ENCODE peak calls at places on chromosomes 16 and 17, in four cellular contexts. One of them, this sample, is unnamed.

GRCh38 chr16:17850626-17851265 is 380.0 kb upstream of the XYLT1 start:
- DNase-seq in RKO: no peak
- DNase-seq in stromal cell of bone marrow: no peak
- DNase-seq in activated B cell treated with CpG ODN at 0.5 μM for 24 hours: no peak
- DNase-seq in this sample: no peak

GRCh38 chr17:1203111-1203966 is 23.6 kb upstream of the ABR start:
- DNase-seq in stromal cell of bone marrow: peak; percentile 25
- DNase-seq in activated B cell treated with CpG ODN at 0.5 μM for 24 hours: peak; percentile 44
- DNase-seq in RKO: peak; percentile 79
- DNase-seq in this sample: no peak

GRCh38 chr17:70040336-70040735 is 34.7 kb upstream of the KCNJ16 start:
- DNase-seq in stromal cell of bone marrow: peak; percentile 79
- DNase-seq in activated B cell treated with CpG ODN at 0.5 μM for 24 hours: no peak
- DNase-seq in RKO: peak; percentile 44
- DNase-seq in this sample: peak; percentile 22

GRCh38 chr17:50133028-50133768 is 3.2 kb upstream of the SAMD14 start:
- DNase-seq in activated B cell treated with CpG ODN at 0.5 μM for 24 hours: no peak
- DNase-seq in stromal cell of bone marrow: no peak
- DNase-seq in RKO: no peak
- DNase-seq in this sample: no peak

GRCh38 chr17:60573139-60573975 is 26.6 kb upstream of the PPM1D start:
- DNase-seq in stromal cell of bone marrow: no peak
- DNase-seq in activated B cell treated with CpG ODN at 0.5 μM for 24 hours: no peak
- DNase-seq in RKO: no peak
- DNase-seq in this sample: peak; percentile 38

GRCh38 chr16:49675417-49675816 is 180.5 kb downstream of the ZNF423 start:
- DNase-seq in stromal cell of bone marrow: no peak
- DNase-seq in activated B cell treated with CpG ODN at 0.5 μM for 24 hours: no peak
- DNase-seq in RKO: no peak
- DNase-seq in this sample: no peak

GRCh38 chr16:89261691-89262563 is 44.4 kb downstream of the ZNF778 start:
- DNase-seq in RKO: no peak
- DNase-seq in stromal cell of bone marrow: peak; percentile 13
- DNase-seq in activated B cell treated with CpG ODN at 0.5 μM for 24 hours: no peak
- DNase-seq in this sample: no peak

GRCh38 chr16:54930034-54930938 is at the start of gene IRX5:
- DNase-seq in stromal cell of bone marrow: peak; percentile 96
- DNase-seq in activated B cell treated with CpG ODN at 0.5 μM for 24 hours: peak; percentile 25
- DNase-seq in RKO: peak; percentile 89
- DNase-seq in this sample: peak; percentile 78

GRCh38 chr17:4583206-4583605 is 1.1 kb upstream of the SMTNL2 start:
- DNase-seq in stromal cell of bone marrow: no peak
- DNase-seq in RKO: no peak
- DNase-seq in activated B cell treated with CpG ODN at 0.5 μM for 24 hours: no peak
- DNase-seq in this sample: no peak

GRCh38 chr16:29147710-29148425 is 163.0 kb downstream of the LAT start:
- DNase-seq in activated B cell treated with CpG ODN at 0.5 μM for 24 hours: no peak
- DNase-seq in stromal cell of bone marrow: no peak
- DNase-seq in RKO: no peak
- DNase-seq in this sample: no peak

GRCh38 chr16:77158293-77158692 is 32.7 kb upstream of the MON1B start:
- DNase-seq in stromal cell of bone marrow: no peak
- DNase-seq in activated B cell treated with CpG ODN at 0.5 μM for 24 hours: no peak
- DNase-seq in RKO: no peak
- DNase-seq in this sample: no peak

GRCh38 chr16:11292076-11292748 is 11.1 kb upstream of the PRM1 start:
- DNase-seq in activated B cell treated with CpG ODN at 0.5 μM for 24 hours: no peak
- DNase-seq in RKO: no peak
- DNase-seq in stromal cell of bone marrow: no peak
- DNase-seq in this sample: no peak

GRCh38 chr16:27722892-27723450 is 173.0 kb downstream of the KATNIP start:
- DNase-seq in RKO: no peak
- DNase-seq in stromal cell of bone marrow: no peak
- DNase-seq in activated B cell treated with CpG ODN at 0.5 μM for 24 hours: no peak
- DNase-seq in this sample: no peak

GRCh38 chr17:10745231-10745630 is 15.4 kb upstream of the TMEM220 start:
- DNase-seq in stromal cell of bone marrow: peak; percentile 40
- DNase-seq in RKO: peak; percentile 37
- DNase-seq in activated B cell treated with CpG ODN at 0.5 μM for 24 hours: no peak
- DNase-seq in this sample: no peak

GRCh38 chr17:39391448-39391847 is 10.0 kb downstream of the FBXL20 start:
- DNase-seq in RKO: no peak
- DNase-seq in stromal cell of bone marrow: no peak
- DNase-seq in activated B cell treated with CpG ODN at 0.5 μM for 24 hours: no peak
- DNase-seq in this sample: no peak

GRCh38 chr16:81711609-81712329 is 67.3 kb upstream of the PLCG2 start:
- DNase-seq in RKO: peak; percentile 77
- DNase-seq in activated B cell treated with CpG ODN at 0.5 μM for 24 hours: no peak
- DNase-seq in stromal cell of bone marrow: peak; percentile 62
- DNase-seq in this sample: peak; percentile 82

GRCh38 chr17:82126479-82127314 is 28.7 kb upstream of the FASN start:
- DNase-seq in stromal cell of bone marrow: no peak
- DNase-seq in activated B cell treated with CpG ODN at 0.5 μM for 24 hours: no peak
- DNase-seq in RKO: no peak
- DNase-seq in this sample: no peak

GRCh38 chr16:31467151-31467550 is 4.8 kb upstream of the TGFB1I1 start:
- DNase-seq in activated B cell treated with CpG ODN at 0.5 μM for 24 hours: no peak
- DNase-seq in stromal cell of bone marrow: no peak
- DNase-seq in RKO: no peak
- DNase-seq in this sample: no peak

GRCh38 chr17:40326014-40326831 is 17.2 kb downstream of the RARA start:
- DNase-seq in activated B cell treated with CpG ODN at 0.5 μM for 24 hours: no peak
- DNase-seq in RKO: no peak
- DNase-seq in stromal cell of bone marrow: no peak
- DNase-seq in this sample: no peak

GRCh38 chr16:77289331-77289809 is 90.2 kb downstream of the SYCE1L start:
- DNase-seq in RKO: no peak
- DNase-seq in stromal cell of bone marrow: peak; percentile 47
- DNase-seq in activated B cell treated with CpG ODN at 0.5 μM for 24 hours: no peak
- DNase-seq in this sample: peak; percentile 75

GRCh38 chr16:19601083-19601976 is 45.8 kb downstream of the VPS35L start:
- DNase-seq in activated B cell treated with CpG ODN at 0.5 μM for 24 hours: no peak
- DNase-seq in RKO: peak; percentile 58
- DNase-seq in stromal cell of bone marrow: no peak
- DNase-seq in this sample: no peak

GRCh38 chr17:40209404-40210093 is 9.6 kb upstream of the WIPF2 start:
- DNase-seq in activated B cell treated with CpG ODN at 0.5 μM for 24 hours: no peak
- DNase-seq in stromal cell of bone marrow: no peak
- DNase-seq in RKO: no peak
- DNase-seq in this sample: no peak

GRCh38 chr17:68511671-68512246 is 471 bp upstream of the PRKAR1A start:
- DNase-seq in stromal cell of bone marrow: no peak
- DNase-seq in activated B cell treated with CpG ODN at 0.5 μM for 24 hours: peak; percentile 76
- DNase-seq in RKO: peak; percentile 71
- DNase-seq in this sample: no peak

GRCh38 chr16:78034530-78034929 is 12.2 kb downstream of the CLEC3A start:
- DNase-seq in RKO: no peak
- DNase-seq in stromal cell of bone marrow: no peak
- DNase-seq in activated B cell treated with CpG ODN at 0.5 μM for 24 hours: no peak
- DNase-seq in this sample: peak; percentile 5

GRCh38 chr17:75589017-75589918 is 1.7 kb downstream of the MYO15B start:
- DNase-seq in activated B cell treated with CpG ODN at 0.5 μM for 24 hours: peak; percentile 97
- DNase-seq in stromal cell of bone marrow: peak; percentile 51
- DNase-seq in RKO: peak; percentile 84
- DNase-seq in this sample: peak; percentile 8

GRCh38 chr17:50425682-50426471 is at the start of gene ACSF2:
- DNase-seq in activated B cell treated with CpG ODN at 0.5 μM for 24 hours: peak; percentile 65
- DNase-seq in stromal cell of bone marrow: peak; percentile 32
- DNase-seq in RKO: peak; percentile 65
- DNase-seq in this sample: no peak

GRCh38 chr17:68533887-68534700 is 21.9 kb downstream of the PRKAR1A start:
- DNase-seq in stromal cell of bone marrow: peak; percentile 75
- DNase-seq in RKO: peak; percentile 38
- DNase-seq in activated B cell treated with CpG ODN at 0.5 μM for 24 hours: no peak
- DNase-seq in this sample: no peak

GRCh38 chr16:80158766-80159165 is 382.0 kb upstream of the DYNLRB2 start:
- DNase-seq in activated B cell treated with CpG ODN at 0.5 μM for 24 hours: no peak
- DNase-seq in stromal cell of bone marrow: peak; percentile 48
- DNase-seq in RKO: no peak
- DNase-seq in this sample: peak; percentile 68

GRCh38 chr16:3152022-3152272 is 17.1 kb downstream of the ZNF213 start:
- DNase-seq in activated B cell treated with CpG ODN at 0.5 μM for 24 hours: no peak
- DNase-seq in RKO: no peak
- DNase-seq in stromal cell of bone marrow: no peak
- DNase-seq in this sample: no peak

GRCh38 chr17:49403514-49404289 is 11.0 kb downstream of the PHB1 start:
- DNase-seq in activated B cell treated with CpG ODN at 0.5 μM for 24 hours: no peak
- DNase-seq in stromal cell of bone marrow: no peak
- DNase-seq in RKO: no peak
- DNase-seq in this sample: no peak

GRCh38 chr16:64478258-64478906 is 643.5 kb downstream of the CDH11 start:
- DNase-seq in activated B cell treated with CpG ODN at 0.5 μM for 24 hours: no peak
- DNase-seq in RKO: no peak
- DNase-seq in stromal cell of bone marrow: peak; percentile 92
- DNase-seq in this sample: no peak

GRCh38 chr17:21523482-21524210 is 147.5 kb downstream of the KCNJ12 start:
- DNase-seq in stromal cell of bone marrow: no peak
- DNase-seq in activated B cell treated with CpG ODN at 0.5 μM for 24 hours: no peak
- DNase-seq in RKO: no peak
- DNase-seq in this sample: no peak

GRCh38 chr17:263271-263670 is 81.8 kb upstream of the DOC2B start:
- DNase-seq in RKO: no peak
- DNase-seq in activated B cell treated with CpG ODN at 0.5 μM for 24 hours: no peak
- DNase-seq in stromal cell of bone marrow: no peak
- DNase-seq in this sample: no peak

GRCh38 chr17:19237389-19238166 is 412 bp downstream of the EPN2 start:
- DNase-seq in RKO: peak; percentile 47
- DNase-seq in activated B cell treated with CpG ODN at 0.5 μM for 24 hours: no peak
- DNase-seq in stromal cell of bone marrow: no peak
- DNase-seq in this sample: no peak